ENCODE peak calls at places on chromosome 18, in seven cellular contexts. One of them, this sample, is unnamed.

GRCh38 chr18:75167759-75168211 is 41.2 kb downstream of the PTGR3 start:
- DNase-seq in HCT116: no peak
- DNase-seq in H1: no peak
- DNase-seq in SK-N-SH: no peak
- DNase-seq in K562: no peak
- DNase-seq in HepG2: no peak
- DNase-seq in GM12878: no peak
- DNase-seq in this sample: no peak

GRCh38 chr18:57251747-57252146 is 100.6 kb upstream of the ST8SIA3 start:
- DNase-seq in HCT116: no peak
- DNase-seq in H1: no peak
- DNase-seq in SK-N-SH: no peak
- DNase-seq in K562: no peak
- DNase-seq in HepG2: no peak
- DNase-seq in GM12878: no peak
- DNase-seq in this sample: no peak

GRCh38 chr18:34467059-34467458 is 242.3 kb upstream of the NOL4 start:
- DNase-seq in HCT116: no peak
- DNase-seq in H1: no peak
- DNase-seq in SK-N-SH: no peak
- DNase-seq in K562: no peak
- DNase-seq in HepG2: no peak
- DNase-seq in GM12878: peak; percentile 4
- DNase-seq in this sample: no peak

GRCh38 chr18:77115461-77115907 is 17.1 kb downstream of the MBP start:
- DNase-seq in HCT116: no peak
- DNase-seq in H1: no peak
- DNase-seq in SK-N-SH: no peak
- DNase-seq in K562: no peak
- DNase-seq in HepG2: no peak
- DNase-seq in GM12878: no peak
- DNase-seq in this sample: no peak

GRCh38 chr18:34742761-34743366 is 32.8 kb downstream of the DTNA start:
- DNase-seq in HCT116: no peak
- DNase-seq in H1: no peak
- DNase-seq in SK-N-SH: no peak
- DNase-seq in K562: no peak
- DNase-seq in HepG2: no peak
- DNase-seq in GM12878: no peak
- DNase-seq in this sample: no peak

GRCh38 chr18:80157708-80158343 is 48.8 kb downstream of the ADNP2 start:
- DNase-seq in HCT116: peak; percentile 66
- DNase-seq in H1: no peak
- DNase-seq in SK-N-SH: peak; percentile 76
- DNase-seq in K562: peak; percentile 50
- DNase-seq in HepG2: peak; percentile 57
- DNase-seq in GM12878: peak; percentile 27
- DNase-seq in this sample: peak; percentile 72

GRCh38 chr18:58605027-58606020 is 23.6 kb downstream of the ALPK2 start:
- DNase-seq in HCT116: peak; percentile 56
- DNase-seq in H1: no peak
- DNase-seq in SK-N-SH: no peak
- DNase-seq in K562: no peak
- DNase-seq in HepG2: peak; percentile 99
- DNase-seq in GM12878: peak; percentile 45
- DNase-seq in this sample: no peak

GRCh38 chr18:53380063-53380639 is 844.3 kb downstream of the MBD2 start:
- DNase-seq in HCT116: peak; percentile 19
- DNase-seq in H1: no peak
- DNase-seq in SK-N-SH: peak; percentile 31
- DNase-seq in K562: peak; percentile 2
- DNase-seq in HepG2: peak; percentile 7
- DNase-seq in GM12878: peak; percentile 3
- DNase-seq in this sample: peak; percentile 22

GRCh38 chr18:51767293-51767692 is 569.8 kb upstream of the MEX3C start:
- DNase-seq in HCT116: no peak
- DNase-seq in H1: no peak
- DNase-seq in SK-N-SH: no peak
- DNase-seq in K562: no peak
- DNase-seq in HepG2: no peak
- DNase-seq in GM12878: no peak
- DNase-seq in this sample: no peak

GRCh38 chr18:35739778-35740177 is 158.2 kb downstream of the GALNT1 start:
- DNase-seq in HCT116: no peak
- DNase-seq in H1: no peak
- DNase-seq in SK-N-SH: no peak
- DNase-seq in K562: no peak
- DNase-seq in HepG2: no peak
- DNase-seq in GM12878: no peak
- DNase-seq in this sample: no peak

GRCh38 chr18:58096658-58097057 is 52.6 kb downstream of the NEDD4L start:
- DNase-seq in HCT116: no peak
- DNase-seq in H1: no peak
- DNase-seq in SK-N-SH: no peak
- DNase-seq in K562: no peak
- DNase-seq in HepG2: no peak
- DNase-seq in GM12878: no peak
- DNase-seq in this sample: no peak

GRCh38 chr18:26655614-26656400 is 107.5 kb upstream of the KCTD1 start:
- DNase-seq in HCT116: no peak
- DNase-seq in H1: no peak
- DNase-seq in SK-N-SH: peak; percentile 81
- DNase-seq in K562: no peak
- DNase-seq in HepG2: no peak
- DNase-seq in GM12878: no peak
- DNase-seq in this sample: no peak

GRCh38 chr18:11818486-11819203 is 32.6 kb upstream of the CHMP1B start:
- DNase-seq in HCT116: no peak
- DNase-seq in H1: no peak
- DNase-seq in SK-N-SH: no peak
- DNase-seq in K562: no peak
- DNase-seq in HepG2: no peak
- DNase-seq in GM12878: no peak
- DNase-seq in this sample: no peak
- TF ChIP-seq CTCF in HCT116: no peak
- TF ChIP-seq CTCF in H1: no peak
- TF ChIP-seq CTCF in SK-N-SH: no peak
- TF ChIP-seq CTCF in K562: no peak
- TF ChIP-seq CTCF in HepG2: no peak
- TF ChIP-seq CTCF in GM12878: no peak
- TF ChIP-seq CTCF in this sample: no peak

DNA sequence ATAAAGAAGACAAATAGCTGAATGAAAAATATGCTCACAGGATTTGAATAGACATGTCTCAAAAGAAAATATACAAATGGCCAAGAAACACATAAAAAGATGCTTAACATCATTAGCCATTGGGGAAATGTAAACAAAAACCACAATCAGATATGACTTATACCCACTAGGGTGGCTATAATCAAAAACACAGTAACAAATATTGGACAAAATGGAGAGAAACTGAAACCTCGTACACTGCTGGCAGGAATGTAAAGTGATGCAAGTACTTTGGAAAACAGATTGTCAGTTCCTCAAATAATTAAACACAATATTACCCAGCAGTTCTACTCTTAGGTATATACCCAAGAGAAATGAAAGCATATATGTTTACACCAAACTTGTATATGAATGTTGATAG is 213.0 kb downstream of the PHLPP1 start:
- DNase-seq in HCT116: no peak
- DNase-seq in H1: no peak
- DNase-seq in SK-N-SH: no peak
- DNase-seq in K562: no peak
- DNase-seq in HepG2: no peak
- DNase-seq in GM12878: no peak
- DNase-seq in this sample: no peak
- H3K9me3 ChIP-seq in HCT116: no peaks in the 10 kb centered on the region
- H3K9me3 ChIP-seq in H1: peaks cover 3% of the 10 kb centered on the region
- H3K9me3 ChIP-seq in SK-N-SH: no peaks in the 10 kb centered on the region
- H3K9me3 ChIP-seq in K562: no peaks in the 10 kb centered on the region
- H3K9me3 ChIP-seq in HepG2: no peaks in the 10 kb centered on the region
- H3K9me3 ChIP-seq in GM12878: no peaks in the 10 kb centered on the region
- H3K9me3 ChIP-seq in this sample: no peaks in the 10 kb centered on the region

GRCh38 chr18:69082497-69082896 is 284.6 kb downstream of the CCDC102B start:
- DNase-seq in HCT116: no peak
- DNase-seq in H1: no peak
- DNase-seq in SK-N-SH: no peak
- DNase-seq in K562: no peak
- DNase-seq in HepG2: no peak
- DNase-seq in GM12878: no peak
- DNase-seq in this sample: no peak
- TF ChIP-seq SIN3A in HCT116: no peak
- TF ChIP-seq SIN3A in H1: no peak
- TF ChIP-seq SIN3A in SK-N-SH: no peak
- TF ChIP-seq SIN3A in K562: no peak
- TF ChIP-seq SIN3A in HepG2: no peak
- TF ChIP-seq SIN3A in GM12878: no peak
- TF ChIP-seq SIN3A in this sample: no peak

GRCh38 chr18:46772396-46772795 is 15.5 kb upstream of the ST8SIA5 start:
- DNase-seq in HCT116: no peak
- DNase-seq in H1: no peak
- DNase-seq in SK-N-SH: no peak
- DNase-seq in K562: no peak
- DNase-seq in HepG2: no peak
- DNase-seq in GM12878: no peak
- DNase-seq in this sample: no peak
- TF ChIP-seq CTCF in HCT116: no peak
- TF ChIP-seq CTCF in H1: no peak
- TF ChIP-seq CTCF in SK-N-SH: no peak
- TF ChIP-seq CTCF in K562: no peak
- TF ChIP-seq CTCF in HepG2: no peak
- TF ChIP-seq CTCF in GM12878: no peak
- TF ChIP-seq CTCF in this sample: no peak

This sample was measured in Panc1.